ENCODE peak calls at places on chromosomes 13 and 19, in nine cellular contexts. I, P, B, H, D, F, O, X and Y are unnamed samples. For H3K9me3, H3K27me3 and H3K4me1, the result is how much of the 10 kb centered on the place peaks cover.

GRCh38 chr13:109287553-109287952 is 498.8 kb downstream of the IRS2 start:
- DNase-seq in O (no peak), F (no peak), P (no peak), D (no peak), X (no peak), B (no peak), H (no peak), I (no peak), Y (no peak)

GRCh38 chr13:24165746-24166145 is 5.2 kb downstream of the SPATA13 start:
- DNase-seq in H (no peak), P (no peak), O (no peak), B (no peak), F (no peak), D (no peak), I (no peak), X (no peak), Y (no peak)

GRCh38 chr19:12974301-12975220 is 5.2 kb downstream of the DAND5 start:
- DNase-seq in O (no peak), D (peak), I (no peak), B (no peak), X (no peak), H (no peak), P (no peak), F (no peak), Y (no peak)

GRCh38 chr13:101179021-101179420 is 237.3 kb downstream of the NALCN start:
- DNase-seq in X (no peak), D (no peak), B (no peak), H (no peak), F (no peak), I (no peak), P (no peak), O (no peak), Y (no peak)

GRCh38 chr13:112934075-112934474 is 34.9 kb upstream of the MCF2L start:
- DNase-seq in P (no peak), F (no peak), I (no peak), B (no peak), H (no peak), X (no peak), O (no peak), D (no peak), Y (no peak)

GRCh38 chr19:49272204-49272603 is 52.8 kb downstream of the SLC6A16 start:
- DNase-seq in O (no peak), I (no peak), X (no peak), B (no peak), P (no peak), D (no peak), H (no peak), F (no peak), Y (no peak)

GRCh38 chr13:97493471-97493870 is 59.5 kb downstream of the RAP2A start:
- DNase-seq in F (no peak), I (no peak), P (no peak), B (no peak), X (no peak), H (no peak), O (no peak), D (no peak), Y (no peak)

GRCh38 chr19:18896421-18896841 is 473 bp upstream of the CERS1 start:
- DNase-seq in O (no peak), X (no peak), I (no peak), F (no peak), H (no peak), D (no peak), P (no peak), B (no peak), Y (no peak)

GRCh38 chr13:40376296-40376849 is 290.1 kb downstream of the FOXO1 start:
- DNase-seq in O (no peak), F (no peak), B (no peak), P (no peak), D (no peak), I (no peak), H (no peak), X (no peak), Y (no peak)

GRCh38 chr19:16062789-16063188 is 13.5 kb upstream of the TPM4 start:
- DNase-seq in B (peak), D (peak), H (peak), P (peak), X (no peak), I (peak), O (no peak), F (peak), Y (no peak)

GRCh38 chr19:40233811-40234389 is 7.4 kb upstream of the CCNP start:
- DNase-seq in H (no peak), P (no peak), F (no peak), B (no peak), D (no peak), I (no peak), X (no peak), O (no peak), Y (no peak)

GRCh38 chr13:57820924-57821323 is 189.4 kb downstream of the PCDH17 start:
- DNase-seq in B (no peak), F (no peak), O (no peak), D (no peak), P (no peak), X (no peak), I (no peak), H (no peak), Y (no peak)
- H3K9me3 ChIP-seq in B (under half), F (under half), O (under half), D (under half), P (under half), X (under half), I (under half), H (under half), Y (under half)

DNA sequence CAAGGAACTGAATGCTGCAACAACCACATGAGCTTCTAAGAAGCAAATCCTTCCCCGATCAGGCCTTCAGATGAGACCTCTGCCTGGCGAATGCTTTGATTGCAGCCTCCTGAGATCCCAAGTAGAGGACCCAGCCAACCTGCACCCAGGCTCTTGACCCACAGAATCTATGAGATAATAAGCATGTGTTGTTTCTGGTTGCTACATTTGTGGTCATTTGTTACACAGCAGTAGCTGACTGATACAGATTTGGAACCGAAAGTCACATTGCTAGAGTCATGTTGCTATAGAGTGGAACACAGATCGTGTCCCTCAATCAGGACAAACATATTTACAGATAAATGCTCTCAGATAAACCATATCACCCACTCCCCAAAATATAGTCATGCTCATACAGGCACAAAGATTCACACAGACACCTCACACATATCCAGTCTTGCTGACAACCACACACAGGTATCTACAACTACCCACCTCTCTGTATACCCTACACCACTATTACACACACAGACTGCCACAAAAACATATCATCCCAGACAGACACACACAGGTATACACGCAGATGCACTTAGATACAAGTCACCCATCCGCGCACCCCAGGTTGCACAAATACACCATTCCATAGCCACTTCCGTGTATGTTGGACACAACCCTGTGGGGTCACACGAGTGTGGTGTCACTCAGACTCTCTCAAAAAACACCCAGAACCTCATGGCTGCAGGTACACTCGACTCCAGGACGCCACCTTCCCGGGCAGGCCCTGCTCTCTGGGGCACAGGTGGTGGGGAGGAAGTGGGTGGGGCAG is 5.5 kb downstream of the DIRAS1 start:
- DNase-seq in H (no peak), O (no peak), I (no peak), B (no peak), P (no peak), X (no peak), D (no peak), F (no peak), Y (no peak)
- H3K27me3 ChIP-seq in H (under half), O (under half), I (under half), B (under half), P (under half), X (under half), D (under half), F (under half), Y (under half)

GRCh38 chr13:98508280-98509074 is 68.4 kb downstream of the STK24 start:
- DNase-seq in B (no peak), F (no peak), I (no peak), O (no peak), H (no peak), D (no peak), P (no peak), X (no peak), Y (no peak)
- H3K4me1 ChIP-seq in B (half or more), F (under half), I (under half), O (under half), H (under half), D (half or more), P (under half), X (under half), Y (under half)

GRCh38 chr13:74117207-74117705 is 16.9 kb downstream of the KLF12 start:
- DNase-seq in B (no peak), P (no peak), F (no peak), I (no peak), X (no peak), H (no peak), O (no peak), D (no peak), Y (no peak)
- H3K9me3 ChIP-seq in B (under half), P (under half), F (under half), I (under half), X (under half), H (under half), O (under half), D (under half), Y (under half)

DNA sequence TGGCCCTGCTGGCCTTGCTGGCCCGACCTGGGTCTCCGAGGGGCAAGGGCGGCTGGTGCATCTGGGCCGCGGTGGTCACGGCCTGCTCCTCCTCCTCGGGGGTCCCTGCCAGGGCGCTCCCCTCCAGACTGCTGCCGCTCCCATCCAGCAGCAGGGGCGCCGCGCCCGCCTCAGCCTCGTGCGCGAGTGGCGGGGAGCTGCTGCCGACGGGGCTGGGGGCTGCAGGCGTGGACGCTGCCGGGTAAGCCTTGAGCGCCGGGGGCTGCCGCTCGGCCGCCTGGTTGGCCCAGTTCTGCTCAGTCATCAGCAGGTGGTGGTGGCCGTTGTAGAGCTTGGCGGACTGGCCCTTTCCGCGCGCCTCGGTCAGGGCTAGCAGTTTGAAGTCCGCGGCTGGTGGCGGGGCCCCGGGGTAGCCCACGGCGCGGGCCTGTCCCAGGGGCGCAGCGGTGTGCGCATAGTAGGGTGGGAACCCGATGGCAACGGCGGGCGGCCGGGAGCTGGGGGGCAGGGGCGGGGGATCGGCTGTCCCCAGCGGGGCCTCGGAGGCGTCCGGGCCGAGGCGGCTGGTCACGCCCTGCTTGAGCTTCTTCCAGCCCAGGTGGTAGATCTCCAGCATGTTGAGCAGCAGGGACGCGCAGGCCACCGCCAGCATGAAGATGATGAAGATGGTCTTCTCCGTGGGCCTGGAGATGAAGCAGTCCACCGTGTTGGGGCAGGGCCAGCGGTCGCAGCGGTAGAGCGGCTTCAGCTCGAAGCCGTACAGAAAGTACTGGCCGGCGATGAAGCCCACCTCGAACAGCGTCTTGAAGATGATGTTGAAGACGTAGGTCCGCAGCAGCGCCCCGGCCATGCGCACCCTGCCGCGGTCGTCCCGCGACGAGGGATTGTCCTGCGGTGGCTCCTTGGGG is 18.6 kb downstream of the GJA3 start:
- DNase-seq in H (no peak), P (no peak), F (no peak), O (no peak), I (no peak), D (no peak), B (no peak), X (no peak), Y (no peak)
- H3K27me3 ChIP-seq in H (under half), P (under half), F (half or more), O (under half), I (under half), D (under half), B (under half), X (half or more), Y (under half)